ENCODE peak calls at places on chromosome 5, in four cellular contexts. J is mesenchymal stem cell, D is IMR-90, E is H1. I is an unnamed sample.

GRCh38 chr5:126271141-126271540 is 152.1 kb upstream of the GRAMD2B start:
- DNase-seq in J (no peak), D (no peak), E (no peak), I (no peak)

GRCh38 chr5:170631471-170632195 is 127.8 kb downstream of the KCNIP1 start:
- DNase-seq in J (peak; percentile 64), D (no peak), E (no peak), I (no peak)

GRCh38 chr5:57494104-57495098 is 11.8 kb upstream of the ACTBL2 start:
- DNase-seq in J (peak; percentile 97), D (peak; percentile 98), E (no peak), I (no peak)

GRCh38 chr5:149455889-149456409 is 76.9 kb upstream of the IL17B start:
- DNase-seq in J (peak; percentile 89), D (peak; percentile 86), E (no peak), I (no peak)

GRCh38 chr5:11075010-11075860 is 314.2 kb upstream of the DAP start:
- DNase-seq in J (no peak), D (no peak), E (peak; percentile 52), I (peak; percentile 27)

GRCh38 chr5:139181835-139182452 is 16.2 kb downstream of the SIL1 start:
- DNase-seq in J (peak; percentile 72), D (peak; percentile 66), E (no peak), I (no peak)

GRCh38 chr5:149962040-149962439 is 1.5 kb downstream of the SLC26A2 start:
- DNase-seq in J (peak; percentile 76), D (peak; percentile 68), E (no peak), I (no peak)

GRCh38 chr5:55004728-55005127 is 19.3 kb upstream of the GZMK start:
- DNase-seq in J (peak; percentile 21), D (peak; percentile 65), E (no peak), I (no peak)

GRCh38 chr5:132802044-132802684 is 10.9 kb upstream of the SOWAHA start:
- DNase-seq in J (no peak), D (no peak), E (no peak), I (no peak)

GRCh38 chr5:132799392-132799791 is 13.7 kb upstream of the SOWAHA start:
- DNase-seq in J (no peak), D (no peak), E (no peak), I (no peak)

GRCh38 chr5:132797651-132798050 is 15.5 kb upstream of the SOWAHA start:
- DNase-seq in J (no peak), D (no peak), E (peak; percentile 24), I (no peak)

DNA sequence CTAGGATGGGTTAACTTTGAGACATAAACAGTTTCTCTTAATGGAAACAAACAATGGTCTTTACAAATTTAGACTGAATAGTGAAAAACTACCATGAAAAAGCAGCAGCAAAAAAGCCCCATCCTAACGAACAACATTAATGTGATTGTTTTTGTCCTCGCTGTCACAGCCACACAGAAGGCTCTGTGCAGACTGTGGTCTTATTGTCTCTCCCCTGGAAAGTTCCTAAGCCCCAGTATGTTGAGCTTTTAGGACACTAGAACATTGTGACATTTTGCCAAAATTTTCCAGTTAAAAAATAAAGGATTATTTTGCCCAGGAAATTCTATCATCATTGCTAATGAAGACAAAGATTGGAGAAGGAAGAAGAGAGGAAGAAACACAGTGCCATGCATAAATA is 12.6 kb upstream of the SOWAHA start:
- DNase-seq in J (no peak), D (no peak), E (no peak), I (no peak)
- H4K91ac ChIP-seq in J (no peak overlapping the region), D (no peak overlapping the region), E (no peak overlapping the region), I (no peak overlapping the region)

DNA sequence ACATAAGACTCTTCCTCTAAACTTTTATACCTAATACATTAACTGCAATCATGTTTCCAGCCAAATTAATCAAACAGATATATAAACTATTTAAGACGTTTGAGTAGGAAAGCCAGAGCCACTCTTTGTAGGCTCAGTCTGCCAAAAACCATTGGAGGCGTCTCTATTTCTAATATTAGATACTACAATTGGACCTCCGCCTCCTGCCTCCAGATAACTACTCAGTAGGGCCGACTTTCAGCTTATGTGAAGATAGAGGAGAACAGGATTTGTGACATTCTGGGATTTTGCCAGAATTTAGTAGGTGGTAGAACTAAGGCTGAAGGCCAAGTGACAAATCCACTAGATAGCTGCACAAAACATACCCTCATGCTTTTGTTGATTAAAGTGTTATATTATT is 463.0 kb downstream of the CETN3 start:
- DNase-seq in J (no peak), D (no peak), E (no peak), I (no peak)
- H2BK120ac ChIP-seq in J (no peak overlapping the region), D (no peak overlapping the region), E (no peak overlapping the region), I (no peak overlapping the region)

GRCh38 chr5:78587775-78588291 is 60.7 kb downstream of the LHFPL2 start:
- DNase-seq in J (peak; percentile 86), D (peak; percentile 79), E (no peak), I (no peak)
- H3K27me3 ChIP-seq in J (no peaks in the 10 kb centered on the region), D (no peaks in the 10 kb centered on the region), E (no peaks in the 10 kb centered on the region), I (no peaks in the 10 kb centered on the region)

DNA sequence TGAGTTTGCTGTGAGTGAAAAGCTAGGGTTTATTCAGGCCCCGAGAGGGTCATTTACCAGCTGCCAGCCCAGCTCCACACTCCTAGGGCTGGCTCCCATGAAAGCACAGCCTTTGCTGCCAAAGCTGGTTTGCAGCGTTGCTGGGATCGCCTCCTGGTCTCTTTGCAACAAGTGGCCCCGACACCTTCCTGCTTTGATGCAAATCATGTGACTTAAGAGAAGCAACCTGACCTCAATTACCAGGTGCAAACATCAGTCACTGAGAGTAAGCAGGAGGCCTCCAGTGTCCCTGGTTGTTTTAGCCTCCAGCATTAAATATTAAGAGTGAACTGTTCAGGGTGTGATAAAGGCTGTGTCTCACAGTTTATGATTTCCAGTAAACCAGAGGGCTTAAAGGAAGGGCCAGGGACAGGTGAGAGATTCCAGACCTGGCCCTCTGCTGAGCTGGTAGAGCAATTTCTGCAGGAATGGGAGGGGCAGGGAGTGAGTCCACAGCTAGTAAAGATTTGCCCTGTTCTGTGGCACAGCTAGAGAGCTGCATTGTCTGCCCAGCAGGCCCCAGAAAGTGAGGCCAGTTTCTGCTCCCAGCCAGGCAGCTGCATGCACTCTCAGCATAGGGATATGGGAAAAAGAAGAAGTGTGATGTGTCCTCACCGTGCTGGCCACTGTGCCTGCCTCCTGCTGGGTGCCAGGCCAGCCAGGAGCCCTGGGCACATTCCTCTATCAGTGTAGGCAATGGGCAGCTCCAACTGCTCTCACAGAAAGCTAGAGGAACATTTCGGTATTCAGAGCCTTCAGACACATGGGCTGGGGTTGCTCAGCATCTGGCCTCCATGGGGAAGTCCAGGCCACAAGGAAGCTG is 58.0 kb downstream of the SLC22A5 start:
- DNase-seq in J (no peak), D (no peak), E (peak; percentile 43), I (no peak)
- H4K91ac ChIP-seq in J (peak overlapping the region; percentile 93), D (peak overlapping the region; percentile 96), E (no peak overlapping the region), I (peak overlapping the region; percentile 14)

GRCh38 chr5:59099995-59100345 is 517.1 kb downstream of the RAB3C start:
- DNase-seq in J (no peak), D (no peak), E (no peak), I (no peak)

GRCh38 chr5:59102437-59102836 is 519.6 kb downstream of the RAB3C start:
- DNase-seq in J (no peak), D (no peak), E (no peak), I (no peak)

GRCh38 chr5:59099270-59099994 is 516.6 kb downstream of the RAB3C start:
- DNase-seq in J (peak; percentile 90), D (peak; percentile 96), E (no peak), I (no peak)

GRCh38 chr5:59098743-59099142 is 515.9 kb downstream of the RAB3C start:
- DNase-seq in J (no peak), D (no peak), E (no peak), I (no peak)

GRCh38 chr5:59100875-59101274 is 518.0 kb downstream of the RAB3C start:
- DNase-seq in J (no peak), D (no peak), E (no peak), I (no peak)
- H2BK120ac ChIP-seq in J (no peak overlapping the region), D (no peak overlapping the region), E (no peak overlapping the region), I (no peak overlapping the region)

DNA sequence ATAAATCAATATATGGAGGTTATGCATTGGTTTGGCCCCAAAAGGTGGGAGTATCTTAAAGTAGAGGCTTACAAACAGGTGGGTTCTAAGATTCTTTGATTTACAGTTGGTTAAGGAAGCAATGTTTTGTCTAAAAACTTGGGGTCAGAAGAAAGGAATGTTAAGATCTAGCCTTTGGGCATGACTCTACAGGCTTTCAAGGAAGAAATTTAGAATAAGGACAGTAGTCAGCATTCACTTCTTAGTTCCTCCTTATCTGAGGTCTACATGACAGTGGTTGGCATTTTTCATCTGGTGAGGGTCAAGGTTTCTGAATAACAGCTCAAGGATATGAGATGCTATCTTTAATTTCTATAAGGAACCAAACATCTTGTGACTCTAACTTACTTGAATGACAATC is 122.8 kb downstream of the CAMK4 start:
- DNase-seq in J (no peak), D (no peak), E (no peak), I (no peak)
- H3K27me3 ChIP-seq in J (no peaks in the 10 kb centered on the region), D (no peaks in the 10 kb centered on the region), E (no peaks in the 10 kb centered on the region), I (no peaks in the 10 kb centered on the region)

DNA sequence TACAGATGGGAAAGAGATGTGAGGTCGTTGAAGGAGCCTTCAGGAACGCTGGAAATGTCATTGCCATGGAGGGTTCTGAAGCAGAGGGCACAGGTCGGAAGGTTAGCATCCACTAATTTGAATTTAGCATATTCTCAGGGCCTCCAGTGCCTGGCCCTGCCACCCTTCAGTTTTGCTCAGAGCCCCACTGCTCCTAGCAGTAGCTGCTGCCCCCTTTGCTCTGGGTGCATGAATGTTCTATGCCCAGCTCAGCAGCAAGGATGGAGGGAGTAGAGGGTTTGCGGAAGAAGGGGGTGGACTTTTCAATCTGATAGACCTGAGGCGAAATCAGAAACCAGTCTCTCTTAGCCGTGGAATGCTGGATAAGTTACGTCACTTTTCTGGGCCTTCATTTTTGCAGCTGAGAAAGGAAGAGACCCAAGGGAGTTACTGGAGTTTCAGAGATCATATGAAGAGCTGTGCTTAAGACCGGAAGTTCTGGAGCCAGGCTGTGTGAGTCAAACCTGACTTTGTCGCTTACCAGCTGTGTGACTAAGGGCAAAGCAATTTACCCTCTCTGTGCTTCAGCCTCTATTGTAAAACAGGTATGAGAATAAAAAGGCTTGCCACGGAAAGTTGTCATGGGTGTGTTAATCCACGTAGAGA is 133.2 kb upstream of the PANK3 start:
- DNase-seq in J (peak; percentile 94), D (peak; percentile 97), E (no peak), I (no peak)
- H4K91ac ChIP-seq in J (peak overlapping the region; percentile 87), D (peak overlapping the region; percentile 83), E (no peak overlapping the region), I (no peak overlapping the region)

GRCh38 chr5:81971694-81972495 is at the start of gene ATG10:
- DNase-seq in J (peak; percentile 93), D (peak; percentile 90), E (peak; percentile 91), I (peak; percentile 95)
- H2BK120ac ChIP-seq in J (peak within 1 kb of the TSS; percentile 44), D (peak within 1 kb of the TSS; percentile 95), E (peak within 1 kb of the TSS; percentile 87), I (no peak within 1 kb of the TSS)

GRCh38 chr5:67245259-67245846 is 48.8 kb upstream of the CD180 start:
- DNase-seq in J (no peak), D (no peak), E (no peak), I (no peak)

GRCh38 chr5:67246108-67246507 is 49.5 kb upstream of the CD180 start:
- DNase-seq in J (peak; percentile 75), D (peak; percentile 82), E (no peak), I (peak; percentile 74)

GRCh38 chr5:67243349-67243748 is 46.8 kb upstream of the CD180 start:
- DNase-seq in J (no peak), D (peak; percentile 15), E (no peak), I (no peak)

GRCh38 chr5:67244345-67244793 is 47.8 kb upstream of the CD180 start:
- DNase-seq in J (no peak), D (no peak), E (no peak), I (no peak)

DNA sequence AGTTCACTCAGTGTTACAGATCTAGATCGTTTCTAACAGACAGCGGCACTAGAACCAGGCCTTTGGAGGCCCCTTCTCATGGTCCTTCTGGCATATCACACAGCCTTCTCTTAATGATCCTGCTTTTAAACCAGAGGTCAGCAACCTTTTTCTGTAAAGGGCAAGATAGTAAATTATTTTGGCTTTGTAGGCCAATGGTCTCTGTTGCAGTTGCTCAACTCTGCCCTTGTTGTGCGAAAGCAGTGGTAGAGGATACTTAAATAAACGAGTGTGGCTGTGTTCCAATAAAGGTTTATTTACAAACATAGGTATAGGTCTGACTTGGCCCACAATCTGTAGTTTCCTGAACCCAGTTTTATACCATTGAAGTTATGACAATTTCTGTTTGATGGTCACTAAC is 47.3 kb upstream of the CD180 start:
- DNase-seq in J (no peak), D (no peak), E (no peak), I (no peak)
- H3K27me3 ChIP-seq in J (no peaks in the 10 kb centered on the region), D (no peaks in the 10 kb centered on the region), E (no peaks in the 10 kb centered on the region), I (no peaks in the 10 kb centered on the region)